ENCODE peak calls at places on chromosomes 13 and 19, in six cellular contexts. One of them, this sample, is unnamed.

GRCh38 chr19:19463348-19464117 is 51.8 kb downstream of the TSSK6 start:
- DNase-seq in NCI-H1436: no peak
- DNase-seq in epithelial cell of proximal tubule: no peak
- DNase-seq in stimulated activated naive CD8-positive, alpha-beta T cell treated with anti-CD3 and anti-CD28 coated beads, Interleukin-15, Interleukin-2, amounts not matched to agents 100 U/mL and 50 U/mL, for 24 hours: no peak
- DNase-seq in fibroblast of pulmonary artery: peak; percentile 69
- DNase-seq in T-helper 2 cell: no peak
- DNase-seq in this sample: peak; percentile 64

GRCh38 chr13:48961379-48961778 is 14.3 kb upstream of the FNDC3A start:
- DNase-seq in NCI-H1436: no peak
- DNase-seq in fibroblast of pulmonary artery: no peak
- DNase-seq in epithelial cell of proximal tubule: no peak
- DNase-seq in T-helper 2 cell: no peak
- DNase-seq in stimulated activated naive CD8-positive, alpha-beta T cell treated with anti-CD3 and anti-CD28 coated beads, Interleukin-15, Interleukin-2, amounts not matched to agents 100 U/mL and 50 U/mL, for 24 hours: no peak
- DNase-seq in this sample: no peak

GRCh38 chr19:46069841-46070341 is 29.1 kb upstream of the IGFL4 start:
- DNase-seq in T-helper 2 cell: no peak
- DNase-seq in fibroblast of pulmonary artery: peak; percentile 97
- DNase-seq in stimulated activated naive CD8-positive, alpha-beta T cell treated with anti-CD3 and anti-CD28 coated beads, Interleukin-15, Interleukin-2, amounts not matched to agents 100 U/mL and 50 U/mL, for 24 hours: no peak
- DNase-seq in NCI-H1436: no peak
- DNase-seq in epithelial cell of proximal tubule: no peak
- DNase-seq in this sample: no peak

GRCh38 chr13:42865703-42866102 is 84.3 kb downstream of the FAM216B start:
- DNase-seq in NCI-H1436: no peak
- DNase-seq in epithelial cell of proximal tubule: no peak
- DNase-seq in fibroblast of pulmonary artery: no peak
- DNase-seq in T-helper 2 cell: no peak
- DNase-seq in stimulated activated naive CD8-positive, alpha-beta T cell treated with anti-CD3 and anti-CD28 coated beads, Interleukin-15, Interleukin-2, amounts not matched to agents 100 U/mL and 50 U/mL, for 24 hours: no peak
- DNase-seq in this sample: no peak

GRCh38 chr19:2795827-2796658 is 10.7 kb downstream of the THOP1 start:
- DNase-seq in stimulated activated naive CD8-positive, alpha-beta T cell treated with anti-CD3 and anti-CD28 coated beads, Interleukin-15, Interleukin-2, amounts not matched to agents 100 U/mL and 50 U/mL, for 24 hours: no peak
- DNase-seq in epithelial cell of proximal tubule: no peak
- DNase-seq in T-helper 2 cell: no peak
- DNase-seq in fibroblast of pulmonary artery: no peak
- DNase-seq in NCI-H1436: no peak
- DNase-seq in this sample: no peak

GRCh38 chr13:32846020-32846451 is 170.2 kb upstream of the KL start:
- DNase-seq in T-helper 2 cell: no peak
- DNase-seq in stimulated activated naive CD8-positive, alpha-beta T cell treated with anti-CD3 and anti-CD28 coated beads, Interleukin-15, Interleukin-2, amounts not matched to agents 100 U/mL and 50 U/mL, for 24 hours: no peak
- DNase-seq in NCI-H1436: no peak
- DNase-seq in epithelial cell of proximal tubule: no peak
- DNase-seq in fibroblast of pulmonary artery: no peak
- DNase-seq in this sample: no peak

GRCh38 chr19:46126086-46126485 is 1.6 kb upstream of the IGFL3 start:
- DNase-seq in stimulated activated naive CD8-positive, alpha-beta T cell treated with anti-CD3 and anti-CD28 coated beads, Interleukin-15, Interleukin-2, amounts not matched to agents 100 U/mL and 50 U/mL, for 24 hours: no peak
- DNase-seq in NCI-H1436: no peak
- DNase-seq in T-helper 2 cell: no peak
- DNase-seq in fibroblast of pulmonary artery: no peak
- DNase-seq in epithelial cell of proximal tubule: no peak
- DNase-seq in this sample: no peak

GRCh38 chr19:48999481-49000325 is 6.0 kb downstream of the RUVBL2 start:
- DNase-seq in stimulated activated naive CD8-positive, alpha-beta T cell treated with anti-CD3 and anti-CD28 coated beads, Interleukin-15, Interleukin-2, amounts not matched to agents 100 U/mL and 50 U/mL, for 24 hours: peak; percentile 73
- DNase-seq in NCI-H1436: no peak
- DNase-seq in T-helper 2 cell: peak; percentile 30
- DNase-seq in epithelial cell of proximal tubule: no peak
- DNase-seq in fibroblast of pulmonary artery: peak; percentile 79
- DNase-seq in this sample: peak; percentile 89

GRCh38 chr19:39032164-39032918 is at the start of gene FBXO27:
- DNase-seq in stimulated activated naive CD8-positive, alpha-beta T cell treated with anti-CD3 and anti-CD28 coated beads, Interleukin-15, Interleukin-2, amounts not matched to agents 100 U/mL and 50 U/mL, for 24 hours: peak; percentile 14
- DNase-seq in T-helper 2 cell: no peak
- DNase-seq in NCI-H1436: no peak
- DNase-seq in fibroblast of pulmonary artery: no peak
- DNase-seq in epithelial cell of proximal tubule: no peak
- DNase-seq in this sample: no peak

GRCh38 chr19:34145741-34146202 is 26.5 kb upstream of the LSM14A start:
- DNase-seq in NCI-H1436: peak; percentile 47
- DNase-seq in fibroblast of pulmonary artery: peak; percentile 72
- DNase-seq in epithelial cell of proximal tubule: no peak
- DNase-seq in stimulated activated naive CD8-positive, alpha-beta T cell treated with anti-CD3 and anti-CD28 coated beads, Interleukin-15, Interleukin-2, amounts not matched to agents 100 U/mL and 50 U/mL, for 24 hours: peak; percentile 48
- DNase-seq in T-helper 2 cell: peak; percentile 19
- DNase-seq in this sample: peak; percentile 72

GRCh38 chr13:66845393-66845792 is 384.7 kb downstream of the PCDH9 start:
- DNase-seq in fibroblast of pulmonary artery: no peak
- DNase-seq in epithelial cell of proximal tubule: no peak
- DNase-seq in stimulated activated naive CD8-positive, alpha-beta T cell treated with anti-CD3 and anti-CD28 coated beads, Interleukin-15, Interleukin-2, amounts not matched to agents 100 U/mL and 50 U/mL, for 24 hours: no peak
- DNase-seq in T-helper 2 cell: no peak
- DNase-seq in NCI-H1436: no peak
- DNase-seq in this sample: no peak

GRCh38 chr13:99655351-99656091 is 154.2 kb downstream of the TM9SF2 start:
- DNase-seq in fibroblast of pulmonary artery: no peak
- DNase-seq in T-helper 2 cell: no peak
- DNase-seq in NCI-H1436: no peak
- DNase-seq in epithelial cell of proximal tubule: peak; percentile 99
- DNase-seq in stimulated activated naive CD8-positive, alpha-beta T cell treated with anti-CD3 and anti-CD28 coated beads, Interleukin-15, Interleukin-2, amounts not matched to agents 100 U/mL and 50 U/mL, for 24 hours: peak; percentile 39
- DNase-seq in this sample: no peak

GRCh38 chr13:45623516-45624090 is 8.1 kb upstream of the ERICH6B start:
- DNase-seq in epithelial cell of proximal tubule: no peak
- DNase-seq in T-helper 2 cell: no peak
- DNase-seq in stimulated activated naive CD8-positive, alpha-beta T cell treated with anti-CD3 and anti-CD28 coated beads, Interleukin-15, Interleukin-2, amounts not matched to agents 100 U/mL and 50 U/mL, for 24 hours: no peak
- DNase-seq in fibroblast of pulmonary artery: peak; percentile 39
- DNase-seq in NCI-H1436: peak; percentile 1
- DNase-seq in this sample: peak; percentile 57

GRCh38 chr13:48902421-48902820 is 73.3 kb upstream of the FNDC3A start:
- DNase-seq in NCI-H1436: no peak
- DNase-seq in epithelial cell of proximal tubule: peak; percentile 58
- DNase-seq in fibroblast of pulmonary artery: peak; percentile 50
- DNase-seq in stimulated activated naive CD8-positive, alpha-beta T cell treated with anti-CD3 and anti-CD28 coated beads, Interleukin-15, Interleukin-2, amounts not matched to agents 100 U/mL and 50 U/mL, for 24 hours: no peak
- DNase-seq in T-helper 2 cell: no peak
- DNase-seq in this sample: no peak

GRCh38 chr13:36601186-36601585 is 72.6 kb upstream of the SERTM1 start:
- DNase-seq in epithelial cell of proximal tubule: no peak
- DNase-seq in NCI-H1436: no peak
- DNase-seq in T-helper 2 cell: no peak
- DNase-seq in fibroblast of pulmonary artery: no peak
- DNase-seq in stimulated activated naive CD8-positive, alpha-beta T cell treated with anti-CD3 and anti-CD28 coated beads, Interleukin-15, Interleukin-2, amounts not matched to agents 100 U/mL and 50 U/mL, for 24 hours: no peak
- DNase-seq in this sample: no peak

GRCh38 chr13:113495494-113496251 is 5.2 kb upstream of the DCUN1D2 start:
- DNase-seq in fibroblast of pulmonary artery: no peak
- DNase-seq in stimulated activated naive CD8-positive, alpha-beta T cell treated with anti-CD3 and anti-CD28 coated beads, Interleukin-15, Interleukin-2, amounts not matched to agents 100 U/mL and 50 U/mL, for 24 hours: no peak
- DNase-seq in epithelial cell of proximal tubule: no peak
- DNase-seq in T-helper 2 cell: no peak
- DNase-seq in NCI-H1436: no peak
- DNase-seq in this sample: no peak

GRCh38 chr19:45446295-45446694 is 21.5 kb upstream of the FOSB start:
- DNase-seq in epithelial cell of proximal tubule: no peak
- DNase-seq in fibroblast of pulmonary artery: peak; percentile 71
- DNase-seq in stimulated activated naive CD8-positive, alpha-beta T cell treated with anti-CD3 and anti-CD28 coated beads, Interleukin-15, Interleukin-2, amounts not matched to agents 100 U/mL and 50 U/mL, for 24 hours: no peak
- DNase-seq in T-helper 2 cell: peak; percentile 22
- DNase-seq in NCI-H1436: no peak
- DNase-seq in this sample: no peak

GRCh38 chr13:54775501-54776191 is 1747.0 kb downstream of the OLFM4 start:
- DNase-seq in T-helper 2 cell: no peak
- DNase-seq in stimulated activated naive CD8-positive, alpha-beta T cell treated with anti-CD3 and anti-CD28 coated beads, Interleukin-15, Interleukin-2, amounts not matched to agents 100 U/mL and 50 U/mL, for 24 hours: no peak
- DNase-seq in fibroblast of pulmonary artery: no peak
- DNase-seq in NCI-H1436: no peak
- DNase-seq in epithelial cell of proximal tubule: no peak
- DNase-seq in this sample: no peak

GRCh38 chr13:27170521-27171243 is 929 bp downstream of the USP12 start:
- DNase-seq in NCI-H1436: no peak
- DNase-seq in epithelial cell of proximal tubule: no peak
- DNase-seq in fibroblast of pulmonary artery: peak; percentile 45
- DNase-seq in T-helper 2 cell: peak; percentile 7
- DNase-seq in stimulated activated naive CD8-positive, alpha-beta T cell treated with anti-CD3 and anti-CD28 coated beads, Interleukin-15, Interleukin-2, amounts not matched to agents 100 U/mL and 50 U/mL, for 24 hours: peak; percentile 58
- DNase-seq in this sample: peak; percentile 45

This sample was measured in A673.